ENCODE peak calls at places on chromosomes 13 and 19, in six cellular contexts. U, W, G, S, P and X are unnamed samples.

GRCh38 chr13:97535619-97536018 is 101.7 kb downstream of the RAP2A start:
- DNase-seq in W (no peak), P (peak), G (no peak), U (no peak), S (no peak), X (no peak)

GRCh38 chr13:98219685-98220084 is 42.6 kb upstream of the RNF113B start:
- DNase-seq in W (no peak), P (no peak), S (no peak), G (no peak), U (no peak), X (no peak)

GRCh38 chr13:66977156-66977555 is 253.0 kb downstream of the PCDH9 start:
- DNase-seq in U (no peak), S (no peak), P (no peak), W (no peak), G (no peak), X (no peak)

GRCh38 chr13:23378009-23378632 is 55.4 kb downstream of the SACS start:
- DNase-seq in P (peak), G (peak), W (peak), S (peak), U (peak), X (peak)

GRCh38 chr13:113138792-113139551 is 16.4 kb downstream of the F10 start:
- DNase-seq in S (no peak), P (no peak), U (no peak), W (no peak), G (no peak), X (no peak)

GRCh38 chr19:43784251-43784980 is 3.6 kb upstream of the KCNN4 start:
- DNase-seq in S (no peak), U (peak), P (peak), G (no peak), W (no peak), X (peak)

GRCh38 chr13:34179481-34179880 is 361.5 kb downstream of the RFC3 start:
- DNase-seq in P (peak), S (no peak), G (no peak), W (no peak), U (no peak), X (peak)

GRCh38 chr19:14300281-14300680 is 81.0 kb upstream of the ADGRE5 start:
- DNase-seq in W (no peak), G (no peak), S (no peak), U (no peak), P (no peak), X (no peak)

GRCh38 chr13:111858571-111858970 is 208.4 kb upstream of the SOX1 start:
- DNase-seq in W (no peak), G (no peak), P (no peak), U (no peak), S (no peak), X (no peak)

GRCh38 chr13:47632311-47632710 is 368.8 kb downstream of the SUCLA2 start:
- DNase-seq in W (no peak), U (no peak), S (no peak), P (no peak), G (peak), X (no peak)

GRCh38 chr13:67155898-67156717 is 74.0 kb downstream of the PCDH9 start:
- DNase-seq in S (no peak), U (no peak), G (no peak), P (no peak), W (no peak), X (no peak)

GRCh38 chr13:51067376-51068125 is 43.5 kb downstream of the C13orf42 start:
- DNase-seq in P (peak), U (no peak), W (no peak), G (no peak), S (no peak), X (no peak)

GRCh38 chr13:95153647-95154405 is 147.4 kb downstream of the ABCC4 start:
- DNase-seq in P (peak), U (no peak), G (peak), S (no peak), W (no peak), X (no peak)

GRCh38 chr13:49636705-49637104 is 8.4 kb downstream of the ARL11 start:
- DNase-seq in P (no peak), S (no peak), U (no peak), W (no peak), G (no peak), X (no peak)

GRCh38 chr13:84366484-84366883 is 484.2 kb upstream of the SLITRK1 start:
- DNase-seq in P (peak), G (no peak), U (no peak), S (no peak), W (peak), X (no peak)

GRCh38 chr13:104773775-104774174 is 1707.6 kb upstream of the SLC10A2 start:
- DNase-seq in U (peak), W (peak), G (peak), S (no peak), P (peak), X (no peak)

GRCh38 chr19:53867225-53868090 is at the start of gene MYADM:
- DNase-seq in S (peak), G (peak), P (peak), W (peak), U (peak), X (peak)

GRCh38 chr19:29318581-29318980 is 105.6 kb upstream of the UQCRFS1 start:
- DNase-seq in U (no peak), G (no peak), P (no peak), W (no peak), S (no peak), X (no peak)

GRCh38 chr19:610801-611505 is 21.3 kb downstream of the HCN2 start:
- DNase-seq in G (peak), S (peak), U (no peak), W (no peak), P (peak), X (peak)

GRCh38 chr13:72648513-72649065 is 78.8 kb downstream of the MZT1 start:
- DNase-seq in U (no peak), W (no peak), P (no peak), G (peak), S (no peak), X (no peak)

GRCh38 chr19:45581576-45581975 is 3.0 kb downstream of the OPA3 start:
- DNase-seq in G (no peak), U (no peak), W (no peak), S (no peak), P (no peak), X (no peak)

GRCh38 chr13:109998808-109999528 is 212.6 kb upstream of the IRS2 start:
- DNase-seq in U (peak), P (peak), S (no peak), G (peak), W (peak), X (peak)

GRCh38 chr19:44905437-44906160 is at the start of gene APOE:
- DNase-seq in P (peak), G (no peak), W (no peak), S (no peak), U (no peak), X (no peak)

GRCh38 chr13:51838235-51838846 is 6.6 kb downstream of the TMEM272 start:
- DNase-seq in W (no peak), G (no peak), S (no peak), U (no peak), P (peak), X (peak)

GRCh38 chr19:18649371-18650047 is 12.7 kb downstream of the KLHL26 start:
- DNase-seq in S (peak), G (no peak), W (no peak), U (no peak), P (no peak), X (no peak)

GRCh38 chr13:67228031-67228430 is 2.1 kb downstream of the PCDH9 start:
- DNase-seq in U (no peak), W (no peak), P (no peak), G (no peak), S (no peak), X (no peak)

GRCh38 chr13:63304497-63304896 is 1888.8 kb upstream of the PCDH20 start:
- DNase-seq in G (no peak), P (no peak), W (no peak), U (no peak), S (no peak), X (no peak)

GRCh38 chr19:19056636-19057275 is 7.0 kb upstream of the SLC25A42 start:
- DNase-seq in S (no peak), U (no peak), W (no peak), G (no peak), P (no peak), X (no peak)

GRCh38 chr13:110882228-110882627 is 32.6 kb downstream of the ANKRD10 start:
- DNase-seq in S (no peak), U (no peak), G (no peak), W (no peak), P (no peak), X (no peak)

DNA sequence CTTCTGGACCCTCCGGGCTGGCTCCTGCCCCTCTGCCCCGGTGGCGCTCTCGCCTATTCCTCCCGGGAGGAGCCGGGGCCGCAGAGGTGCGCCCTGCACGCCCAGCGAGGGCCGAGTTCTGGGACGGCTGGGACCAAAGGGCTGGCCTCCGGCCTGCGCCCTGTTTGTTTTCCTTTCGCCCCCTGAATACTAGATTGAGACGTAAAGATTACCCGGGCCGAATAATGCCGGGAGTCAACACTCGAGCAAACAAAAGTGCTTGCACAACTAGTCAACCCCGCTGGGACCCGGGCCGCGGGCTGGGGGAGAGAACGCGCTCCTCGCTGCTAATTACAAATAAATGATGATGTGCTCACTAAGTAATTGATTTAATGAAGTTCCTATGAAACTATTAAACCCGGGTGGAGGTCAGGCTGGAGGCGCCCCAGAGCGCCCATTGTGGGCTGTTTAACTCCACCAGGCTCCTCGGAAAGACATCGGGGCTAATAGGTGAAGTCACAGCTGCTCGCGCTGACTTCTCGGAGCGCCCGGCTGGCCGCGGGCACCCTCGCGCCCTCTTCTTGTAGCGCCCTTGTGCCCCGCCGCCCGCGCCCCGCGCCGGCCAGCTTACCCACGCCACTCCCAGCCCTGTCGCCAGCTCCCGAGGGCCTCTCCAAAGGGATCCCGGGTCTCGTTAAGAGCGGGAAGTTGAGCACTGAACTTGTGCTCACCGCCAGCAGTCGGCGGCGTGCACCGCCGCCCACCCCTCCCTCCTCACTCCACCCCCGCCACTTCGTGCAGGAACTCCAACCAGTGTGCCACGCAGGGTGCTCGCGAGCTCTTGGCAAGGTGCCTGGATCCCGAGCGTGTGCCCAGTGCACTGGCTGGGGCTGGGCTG is 14.9 kb downstream of the ZIC5 start:
- DNase-seq in S (no peak), W (no peak), P (no peak), G (peak), U (no peak), X (no peak)
- H3K4me3 ChIP-seq in S (peak), W (no peak), P (no peak), G (peak), U (no peak), X (no peak)

GRCh38 chr19:39845621-39846175 is 481 bp downstream of the FBL start:
- DNase-seq in U (peak), G (peak), P (no peak), S (no peak), W (no peak), X (no peak)
- TF ChIP-seq CTCF in U (no peak), G (peak), P (peak), S (no peak), W (peak), X (peak)

GRCh38 chr19:50266041-50266440 is 62.6 kb downstream of the MYH14 start:
- DNase-seq in W (no peak), S (no peak), G (no peak), U (no peak), P (no peak), X (no peak)

GRCh38 chr19:50263176-50263575 is 59.8 kb downstream of the MYH14 start:
- DNase-seq in G (no peak), S (no peak), W (no peak), U (no peak), P (no peak), X (no peak)

GRCh38 chr19:50261446-50261970 is 58.1 kb downstream of the MYH14 start:
- DNase-seq in U (no peak), G (no peak), P (no peak), W (no peak), S (no peak), X (no peak)

GRCh38 chr19:50266896-50267295 is 62.3 kb downstream of the KCNC3 start:
- DNase-seq in U (peak), G (no peak), W (no peak), P (no peak), S (no peak), X (no peak)

DNA sequence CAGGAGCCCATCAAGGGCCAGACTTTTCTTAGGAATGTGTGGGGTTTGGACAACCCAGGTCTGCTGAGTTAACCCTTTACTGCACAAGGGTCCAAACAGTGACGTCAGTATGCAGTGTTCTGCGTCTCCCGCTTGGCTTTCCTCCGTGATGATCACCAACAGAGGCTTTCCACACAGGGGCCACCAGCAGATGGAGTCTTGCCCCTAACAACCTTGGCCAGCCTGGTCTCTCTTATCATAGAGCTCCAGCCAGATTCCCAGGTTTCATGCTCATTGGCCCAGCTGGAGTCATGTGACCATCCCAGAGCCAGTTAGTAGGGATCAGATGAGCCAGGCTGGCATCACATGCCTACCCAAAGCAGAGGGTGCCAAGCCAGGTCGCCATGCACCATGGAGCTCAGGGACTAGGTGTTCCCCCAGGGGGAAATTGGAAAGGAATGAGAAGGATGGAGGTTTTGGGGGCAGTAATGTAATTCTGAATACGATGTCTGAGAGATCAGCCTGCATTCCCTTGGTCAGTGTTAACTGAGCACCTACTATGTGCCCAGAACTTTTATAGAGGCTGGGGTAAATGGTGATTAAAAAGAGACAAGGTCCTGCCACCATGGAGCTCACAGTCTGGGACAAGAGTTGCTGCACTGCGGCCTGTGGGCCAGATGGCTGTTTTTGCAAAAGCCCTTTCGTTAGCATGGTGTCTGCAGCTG is 61.2 kb downstream of the MYH14 start:
- DNase-seq in S (no peak), P (no peak), U (peak), G (no peak), W (no peak), X (no peak)
- H3K4me3 ChIP-seq in S (no peak), P (no peak), U (no peak), G (no peak), W (no peak), X (no peak)

DNA sequence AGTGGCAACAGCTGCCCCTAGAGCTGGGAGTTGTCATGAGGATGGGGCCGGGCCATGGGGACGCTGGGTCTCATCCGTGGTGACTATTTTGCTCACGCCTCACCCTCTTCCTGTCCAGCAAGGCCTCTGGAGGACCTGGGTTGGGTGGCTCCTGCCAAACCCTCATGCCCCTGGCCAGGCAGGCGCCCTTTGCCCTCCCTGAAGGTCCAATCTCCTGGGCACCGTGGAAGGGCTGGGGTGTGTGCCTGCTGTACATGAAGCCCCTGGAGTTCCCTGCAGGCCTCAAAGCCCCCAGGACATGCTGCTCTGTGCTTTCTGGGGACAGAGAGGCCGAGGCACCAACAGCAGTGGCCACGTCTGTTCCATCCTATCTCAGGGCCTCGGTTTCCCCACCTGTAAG is 13.8 kb downstream of the LRP3 start:
- DNase-seq in W (no peak), U (no peak), G (no peak), P (no peak), S (no peak), X (no peak)
- TF ChIP-seq CTCF in W (no peak), U (no peak), G (no peak), P (no peak), S (no peak), X (no peak)